ENCODE peak calls at places on chromosomes 4 and X, in four cellular contexts. One of them, this sample, is unnamed.

GRCh38 chrX:125295337-125295736 is 24.3 kb upstream of the TEX13C start:
- DNase-seq in K562: no peak
- DNase-seq in GM12878: no peak
- DNase-seq in H1: no peak
- DNase-seq in this sample: no peak

GRCh38 chr4:22217480-22217879 is 268.9 kb upstream of the KCNIP4 start:
- DNase-seq in K562: no peak
- DNase-seq in GM12878: no peak
- DNase-seq in H1: no peak
- DNase-seq in this sample: no peak

GRCh38 chrX:119728487-119728886 is 29.9 kb upstream of the SOWAHD start:
- DNase-seq in K562: no peak
- DNase-seq in GM12878: no peak
- DNase-seq in H1: peak
- DNase-seq in this sample: no peak

GRCh38 chr4:121283319-121283718 is 97.5 kb downstream of the QRFPR start:
- DNase-seq in K562: no peak
- DNase-seq in GM12878: no peak
- DNase-seq in H1: no peak
- DNase-seq in this sample: no peak

GRCh38 chr4:118307619-118308018 is 45.2 kb downstream of the PRSS12 start:
- DNase-seq in K562: no peak
- DNase-seq in GM12878: no peak
- DNase-seq in H1: no peak
- DNase-seq in this sample: no peak

GRCh38 chr4:52366625-52367024 is 292.5 kb downstream of the USP46 start:
- DNase-seq in K562: no peak
- DNase-seq in GM12878: no peak
- DNase-seq in H1: no peak
- DNase-seq in this sample: no peak

GRCh38 chrX:48025561-48025960 is 18.8 kb downstream of the SPACA5 start:
- DNase-seq in K562: peak
- DNase-seq in GM12878: peak
- DNase-seq in H1: no peak
- DNase-seq in this sample: peak

GRCh38 chrX:69424161-69424560 is 80.0 kb upstream of the NALF2 start:
- DNase-seq in K562: peak
- DNase-seq in GM12878: no peak
- DNase-seq in H1: no peak
- DNase-seq in this sample: peak

GRCh38 chrX:123959281-123960063 is 2.0 kb upstream of the STAG2 start:
- DNase-seq in K562: peak
- DNase-seq in GM12878: no peak
- DNase-seq in H1: no peak
- DNase-seq in this sample: no peak

GRCh38 chr4:42018451-42018850 is 28.1 kb downstream of the SLC30A9 start:
- DNase-seq in K562: no peak
- DNase-seq in GM12878: no peak
- DNase-seq in H1: no peak
- DNase-seq in this sample: no peak

GRCh38 chrX:86714441-86714840 is 566.2 kb downstream of the DACH2 start:
- DNase-seq in K562: no peak
- DNase-seq in GM12878: no peak
- DNase-seq in H1: no peak
- DNase-seq in this sample: no peak

GRCh38 chrX:150542846-150543229 is 25.6 kb upstream of the MTM1 start:
- DNase-seq in K562: no peak
- DNase-seq in GM12878: no peak
- DNase-seq in H1: no peak
- DNase-seq in this sample: no peak

GRCh38 chrX:45711231-45711630 is 510.6 kb upstream of the DIPK2B start:
- DNase-seq in K562: no peak
- DNase-seq in GM12878: no peak
- DNase-seq in H1: no peak
- DNase-seq in this sample: no peak
- TF ChIP-seq EGR1 in K562: no peak
- TF ChIP-seq EGR1 in GM12878: no peak
- TF ChIP-seq EGR1 in H1: no peak
- TF ChIP-seq EGR1 in this sample: no peak

DNA sequence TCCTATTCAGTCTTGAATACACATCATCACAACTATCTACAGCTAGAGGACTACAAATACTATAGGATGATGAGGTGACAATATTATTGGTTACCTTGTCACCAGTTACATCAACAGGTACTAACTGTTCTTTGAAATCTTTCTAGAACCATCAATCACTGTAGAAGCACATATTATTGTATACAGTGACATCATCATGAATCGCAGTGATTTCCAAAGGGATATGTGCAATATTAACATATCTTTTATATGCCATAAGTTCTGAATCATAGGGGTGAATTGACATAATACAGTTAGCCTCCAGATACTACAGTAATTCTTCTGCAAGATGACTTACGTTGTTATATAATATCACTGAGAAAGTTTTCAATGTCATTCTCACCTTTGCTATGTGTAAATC is 105.2 kb upstream of the HPGD start:
- DNase-seq in K562: no peak
- DNase-seq in GM12878: no peak
- DNase-seq in H1: no peak
- DNase-seq in this sample: no peak
- TF ChIP-seq YY1 in K562: no peak
- TF ChIP-seq YY1 in GM12878: no peak
- TF ChIP-seq YY1 in H1: no peak
- TF ChIP-seq YY1 in this sample: no peak

GRCh38 chr4:15695240-15695699 is 7.6 kb upstream of the BST1 start:
- DNase-seq in K562: no peak
- DNase-seq in GM12878: no peak
- DNase-seq in H1: no peak
- DNase-seq in this sample: peak
- TF ChIP-seq EGR1 in K562: no peak
- TF ChIP-seq EGR1 in GM12878: no peak
- TF ChIP-seq EGR1 in H1: no peak
- TF ChIP-seq EGR1 in this sample: no peak

GRCh38 chrX:71532078-71532752 is 689 bp upstream of the OGT start:
- DNase-seq in K562: peak
- DNase-seq in GM12878: no peak
- DNase-seq in H1: no peak
- DNase-seq in this sample: no peak
- TF ChIP-seq YY1 in K562: no peak
- TF ChIP-seq YY1 in GM12878: no peak
- TF ChIP-seq YY1 in H1: no peak
- TF ChIP-seq YY1 in this sample: no peak

GRCh38 chrX:54747713-54748393 is 50.2 kb downstream of the ITIH6 start:
- DNase-seq in K562: no peak
- DNase-seq in GM12878: no peak
- DNase-seq in H1: no peak
- DNase-seq in this sample: no peak
- TF ChIP-seq EGR1 in K562: no peak
- TF ChIP-seq EGR1 in GM12878: no peak
- TF ChIP-seq EGR1 in H1: no peak
- TF ChIP-seq EGR1 in this sample: no peak

GRCh38 chrX:1700757-1701156 is 85.9 kb downstream of the ASMT start:
- DNase-seq in K562: no peak
- DNase-seq in GM12878: no peak
- DNase-seq in H1: no peak
- DNase-seq in this sample: no peak
- TF ChIP-seq YY1 in K562: no peak
- TF ChIP-seq YY1 in GM12878: no peak
- TF ChIP-seq YY1 in H1: no peak
- TF ChIP-seq YY1 in this sample: no peak

DNA sequence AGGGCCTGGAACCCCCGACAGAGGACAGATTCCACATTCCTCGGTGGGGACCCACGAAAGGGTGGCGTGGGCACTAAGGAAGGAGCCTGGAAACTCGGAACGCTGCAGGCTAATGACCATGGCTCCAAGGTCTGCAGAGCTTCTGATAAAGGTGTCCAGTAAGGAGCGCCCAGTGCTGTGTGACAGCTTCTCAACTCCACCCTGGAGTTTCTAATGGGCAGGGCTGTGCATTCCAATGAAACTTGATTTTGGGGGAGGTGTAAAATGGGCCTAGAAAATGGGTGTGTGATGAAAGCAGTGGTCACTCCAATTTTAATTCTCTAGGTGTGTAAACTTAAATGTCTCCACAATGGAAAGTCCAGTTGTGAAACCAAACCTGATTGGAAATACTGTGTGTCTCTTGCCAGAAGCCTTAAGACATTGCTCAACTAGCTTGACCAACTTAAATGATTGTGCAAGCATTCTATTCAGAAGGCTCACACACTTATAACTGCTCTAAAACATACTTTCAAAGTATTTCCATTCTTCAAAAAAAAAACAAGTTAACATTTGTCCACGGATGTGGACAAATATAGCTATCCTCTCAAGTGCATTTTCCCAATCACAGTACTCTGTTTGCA is 52.1 kb downstream of the XAGE2 start:
- DNase-seq in K562: no peak
- DNase-seq in GM12878: no peak
- DNase-seq in H1: no peak
- DNase-seq in this sample: no peak
- TF ChIP-seq EGR1 in K562: no peak
- TF ChIP-seq EGR1 in GM12878: no peak
- TF ChIP-seq EGR1 in H1: no peak
- TF ChIP-seq EGR1 in this sample: no peak

GRCh38 chrX:41779941-41780340 is 56.0 kb downstream of the GPR82 start:
- DNase-seq in K562: no peak
- DNase-seq in GM12878: no peak
- DNase-seq in H1: no peak
- DNase-seq in this sample: no peak

GRCh38 chrX:41781500-41781899 is 57.5 kb downstream of the GPR82 start:
- DNase-seq in K562: peak
- DNase-seq in GM12878: no peak
- DNase-seq in H1: no peak
- DNase-seq in this sample: peak

DNA sequence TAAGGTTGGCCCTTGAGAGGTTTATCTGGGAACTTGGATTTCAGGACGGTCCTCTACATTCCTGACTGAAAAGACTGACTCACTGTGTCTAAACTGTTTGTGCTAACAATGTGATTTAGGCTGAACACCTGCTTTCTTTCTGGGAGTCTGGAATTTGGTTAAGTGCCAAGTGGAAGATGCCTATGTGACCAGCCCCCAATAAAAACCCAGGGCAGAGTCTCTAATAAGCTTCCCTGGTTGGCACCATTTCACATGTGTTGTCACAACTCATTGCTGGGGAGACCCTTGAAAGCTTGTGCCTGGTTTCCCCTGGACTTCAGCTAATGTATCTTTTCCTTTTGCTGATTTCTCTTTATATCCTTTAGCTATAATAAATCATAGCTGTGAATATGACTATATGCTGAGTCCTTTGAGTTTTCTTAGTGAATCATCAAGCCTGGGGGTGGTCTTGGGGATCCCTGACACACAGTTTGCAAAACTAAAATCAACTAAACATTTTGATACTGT is 55.1 kb downstream of the GPR82 start:
- DNase-seq in K562: no peak
- DNase-seq in GM12878: no peak
- DNase-seq in H1: no peak
- DNase-seq in this sample: peak
- TF ChIP-seq YY1 in K562: no peak
- TF ChIP-seq YY1 in GM12878: no peak
- TF ChIP-seq YY1 in H1: no peak
- TF ChIP-seq YY1 in this sample: no peak